ENCODE peak calls at places on chromosomes 2 and 18, in four cellular contexts. One of them, this sample, is unnamed.
A peak's percentile ranks its signal among the peaks of the same experiment; 100 is the strongest.

GRCh38 chr2:39411186-39411944 is 25.7 kb downstream of the MAP4K3 start:
- DNase-seq in heart right ventricle: no peak
- DNase-seq in PC-9: no peak
- DNase-seq in lower lobe of right lung: no peak
- DNase-seq in this sample: no peak

GRCh38 chr2:52117299-52117698 is 1085.4 kb upstream of the NRXN1 start:
- DNase-seq in heart right ventricle: no peak
- DNase-seq in PC-9: no peak
- DNase-seq in lower lobe of right lung: no peak
- DNase-seq in this sample: no peak

GRCh38 chr2:29307522-29307921 is 192.3 kb downstream of the CLIP4 start:
- DNase-seq in heart right ventricle: no peak
- DNase-seq in PC-9: no peak
- DNase-seq in lower lobe of right lung: no peak
- DNase-seq in this sample: no peak

GRCh38 chr2:179446475-179447141 is 182.0 kb upstream of the SESTD1 start:
- DNase-seq in heart right ventricle: no peak
- DNase-seq in PC-9: no peak
- DNase-seq in lower lobe of right lung: no peak
- DNase-seq in this sample: no peak

GRCh38 chr2:219736196-219736595 is 108.8 kb downstream of the SLC4A3 start:
- DNase-seq in heart right ventricle: no peak
- DNase-seq in PC-9: peak; percentile 31
- DNase-seq in lower lobe of right lung: no peak
- DNase-seq in this sample: peak; percentile 16

GRCh38 chr2:53970095-53970897 is 497 bp downstream of the PSME4 start:
- DNase-seq in heart right ventricle: peak; percentile 20
- DNase-seq in PC-9: peak; percentile 43
- DNase-seq in lower lobe of right lung: peak; percentile 65
- DNase-seq in this sample: peak; percentile 83

GRCh38 chr18:64110692-64111480 is 38.0 kb downstream of the LINC00305 start:
- DNase-seq in heart right ventricle: no peak
- DNase-seq in PC-9: no peak
- DNase-seq in lower lobe of right lung: no peak
- DNase-seq in this sample: no peak

GRCh38 chr2:143768991-143769390 is 639.8 kb downstream of the ARHGAP15 start:
- DNase-seq in heart right ventricle: no peak
- DNase-seq in PC-9: no peak
- DNase-seq in lower lobe of right lung: no peak
- DNase-seq in this sample: no peak

GRCh38 chr2:96831679-96832078 is 12.1 kb downstream of the ANKRD23 start:
- DNase-seq in heart right ventricle: no peak
- DNase-seq in PC-9: peak; percentile 27
- DNase-seq in lower lobe of right lung: no peak
- DNase-seq in this sample: peak; percentile 88

GRCh38 chr2:171515672-171516298 is 6.5 kb upstream of the CYBRD1 start:
- DNase-seq in heart right ventricle: no peak
- DNase-seq in PC-9: peak; percentile 50
- DNase-seq in lower lobe of right lung: no peak
- DNase-seq in this sample: no peak

GRCh38 chr18:65761636-65762310 is 11.0 kb downstream of the CDH7 start:
- DNase-seq in heart right ventricle: no peak
- DNase-seq in PC-9: no peak
- DNase-seq in lower lobe of right lung: no peak
- DNase-seq in this sample: no peak

GRCh38 chr2:96342085-96342484 is 6.5 kb downstream of the NCAPH start:
- DNase-seq in heart right ventricle: no peak
- DNase-seq in PC-9: peak; percentile 16
- DNase-seq in lower lobe of right lung: no peak
- DNase-seq in this sample: no peak

GRCh38 chr2:140659293-140659692 is 1471.5 kb downstream of the LRP1B start:
- DNase-seq in heart right ventricle: no peak
- DNase-seq in PC-9: no peak
- DNase-seq in lower lobe of right lung: no peak
- DNase-seq in this sample: no peak

GRCh38 chr2:32732912-32733472 is 105.1 kb downstream of the TTC27 start:
- DNase-seq in heart right ventricle: no peak
- DNase-seq in PC-9: no peak
- DNase-seq in lower lobe of right lung: no peak
- DNase-seq in this sample: no peak

GRCh38 chr18:79941473-79942119 is 9.9 kb downstream of the SLC66A2 start:
- DNase-seq in heart right ventricle: no peak
- DNase-seq in PC-9: no peak
- DNase-seq in lower lobe of right lung: peak; percentile 42
- DNase-seq in this sample: no peak

GRCh38 chr2:102438578-102438977 is 15.6 kb downstream of the IL18RAP start:
- DNase-seq in heart right ventricle: no peak
- DNase-seq in PC-9: no peak
- DNase-seq in lower lobe of right lung: no peak
- DNase-seq in this sample: no peak

GRCh38 chr18:49024808-49025361 is 74.1 kb upstream of the SMAD7 start:
- DNase-seq in heart right ventricle: no peak
- DNase-seq in PC-9: no peak
- DNase-seq in lower lobe of right lung: no peak
- DNase-seq in this sample: no peak

GRCh38 chr2:199704358-199705238 is 146.4 kb downstream of the FTCDNL1 start:
- DNase-seq in heart right ventricle: no peak
- DNase-seq in PC-9: peak; percentile 37
- DNase-seq in lower lobe of right lung: no peak
- DNase-seq in this sample: peak; percentile 30

GRCh38 chr2:225764346-225764745 is 364.8 kb downstream of the NYAP2 start:
- DNase-seq in heart right ventricle: no peak
- DNase-seq in PC-9: no peak
- DNase-seq in lower lobe of right lung: no peak
- DNase-seq in this sample: no peak

GRCh38 chr18:23738151-23738550 is 48.9 kb downstream of the LAMA3 start:
- DNase-seq in heart right ventricle: no peak
- DNase-seq in PC-9: no peak
- DNase-seq in lower lobe of right lung: no peak
- DNase-seq in this sample: no peak

GRCh38 chr2:121408641-121409040 is 122.0 kb upstream of the RNU4ATAC start:
- DNase-seq in heart right ventricle: no peak
- DNase-seq in PC-9: no peak
- DNase-seq in lower lobe of right lung: no peak
- DNase-seq in this sample: no peak

GRCh38 chr18:4599312-4599711 is 144.2 kb upstream of the DLGAP1 start:
- DNase-seq in heart right ventricle: no peak
- DNase-seq in PC-9: no peak
- DNase-seq in lower lobe of right lung: no peak
- DNase-seq in this sample: no peak

GRCh38 chr2:66772618-66773017 is 337.7 kb downstream of the MEIS1 start:
- DNase-seq in heart right ventricle: no peak
- DNase-seq in PC-9: no peak
- DNase-seq in lower lobe of right lung: no peak
- DNase-seq in this sample: no peak

GRCh38 chr2:65969161-65969560 is 465.8 kb upstream of the MEIS1 start:
- DNase-seq in heart right ventricle: no peak
- DNase-seq in PC-9: no peak
- DNase-seq in lower lobe of right lung: no peak
- DNase-seq in this sample: peak; percentile 19

GRCh38 chr2:137380610-137381009 is 583.7 kb upstream of the HNMT start:
- DNase-seq in heart right ventricle: no peak
- DNase-seq in PC-9: no peak
- DNase-seq in lower lobe of right lung: no peak
- DNase-seq in this sample: no peak

GRCh38 chr18:75176849-75177248 is 32.1 kb downstream of the PTGR3 start:
- DNase-seq in heart right ventricle: no peak
- DNase-seq in PC-9: no peak
- DNase-seq in lower lobe of right lung: no peak
- DNase-seq in this sample: no peak

DNA sequence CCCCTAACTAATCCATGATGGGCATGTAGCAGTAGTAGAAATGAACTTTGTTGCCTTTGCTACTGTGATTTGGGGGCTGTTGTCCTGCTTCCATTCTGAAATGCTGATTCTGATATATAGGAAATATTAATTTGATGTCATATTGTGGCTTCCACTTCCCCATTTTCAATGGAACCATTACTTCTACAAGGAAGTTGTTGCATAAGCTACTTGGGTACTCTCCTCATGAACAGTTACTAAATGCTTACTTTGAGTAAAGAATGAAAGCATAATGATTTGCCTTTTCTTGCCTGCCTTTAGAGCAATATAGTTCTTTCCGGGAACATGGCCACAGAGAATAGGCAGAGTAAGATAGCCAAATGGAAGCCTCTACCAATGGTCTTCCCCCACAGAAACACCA is 192.9 kb upstream of the ZNF521 start:
- DNase-seq in heart right ventricle: no peak
- DNase-seq in PC-9: no peak
- DNase-seq in lower lobe of right lung: no peak
- DNase-seq in this sample: no peak
- H3K4me1 ChIP-seq in heart right ventricle: no peaks in the 10 kb centered on the region
- H3K4me1 ChIP-seq in PC-9: no peaks in the 10 kb centered on the region
- H3K4me1 ChIP-seq in lower lobe of right lung: no peaks in the 10 kb centered on the region
- H3K4me1 ChIP-seq in this sample: no peaks in the 10 kb centered on the region

GRCh38 chr18:54960197-54960596 is 936 bp upstream of the CCDC68 start:
- DNase-seq in heart right ventricle: no peak
- DNase-seq in PC-9: no peak
- DNase-seq in lower lobe of right lung: no peak
- DNase-seq in this sample: no peak

GRCh38 chr18:54957295-54957694 is 2.0 kb downstream of the CCDC68 start:
- DNase-seq in heart right ventricle: no peak
- DNase-seq in PC-9: no peak
- DNase-seq in lower lobe of right lung: no peak
- DNase-seq in this sample: no peak

GRCh38 chr18:54956506-54956905 is 2.8 kb downstream of the CCDC68 start:
- DNase-seq in heart right ventricle: no peak
- DNase-seq in PC-9: no peak
- DNase-seq in lower lobe of right lung: no peak
- DNase-seq in this sample: no peak

GRCh38 chr18:54958711-54959625 is at the start of gene CCDC68:
- DNase-seq in heart right ventricle: peak; percentile 67
- DNase-seq in PC-9: peak; percentile 64
- DNase-seq in lower lobe of right lung: peak; percentile 81
- DNase-seq in this sample: peak; percentile 88

GRCh38 chr18:54957987-54958386 is 1.3 kb downstream of the CCDC68 start:
- DNase-seq in heart right ventricle: no peak
- DNase-seq in PC-9: no peak
- DNase-seq in lower lobe of right lung: no peak
- DNase-seq in this sample: no peak
- TF ChIP-seq CTCF in heart right ventricle: no peak
- TF ChIP-seq CTCF in PC-9: no peak
- TF ChIP-seq CTCF in lower lobe of right lung: no peak
- TF ChIP-seq CTCF in this sample: no peak

GRCh38 chr2:241774419-241775222 is 2.0 kb upstream of the GAL3ST2 start:
- DNase-seq in heart right ventricle: no peak
- DNase-seq in PC-9: peak; percentile 91
- DNase-seq in lower lobe of right lung: no peak
- DNase-seq in this sample: no peak
- H3K27me3 ChIP-seq in heart right ventricle: peaks cover 45% of the 10 kb centered on the region
- H3K27me3 ChIP-seq in PC-9: no peaks in the 10 kb centered on the region
- H3K27me3 ChIP-seq in lower lobe of right lung: peaks cover 41% of the 10 kb centered on the region
- H3K27me3 ChIP-seq in this sample: no peaks in the 10 kb centered on the region

DNA sequence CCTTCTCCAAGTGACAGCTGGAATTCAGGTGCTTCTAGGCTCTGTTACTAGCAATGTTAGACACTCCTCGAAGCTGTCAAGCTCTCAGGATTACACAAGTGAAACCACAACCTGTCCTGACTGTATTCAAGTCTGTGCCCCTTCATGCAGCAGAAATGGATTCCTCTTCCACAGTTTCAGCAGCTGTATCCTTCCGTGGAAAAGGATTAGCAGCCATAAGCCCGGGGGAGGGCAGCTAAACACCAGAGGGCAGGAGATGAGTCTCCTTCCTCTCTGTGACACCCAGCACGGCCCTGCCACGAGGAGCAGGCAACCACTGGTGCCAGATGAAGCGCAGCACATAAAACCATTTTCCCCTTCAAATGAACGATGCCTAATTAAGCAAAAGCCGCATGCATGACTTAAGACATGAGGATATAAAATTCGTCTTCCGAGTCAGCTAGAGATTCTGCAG is 1.2 kb downstream of the ST3GAL5 start:
- DNase-seq in heart right ventricle: peak; percentile 62
- DNase-seq in PC-9: peak; percentile 9
- DNase-seq in lower lobe of right lung: peak; percentile 65
- DNase-seq in this sample: peak; percentile 33
- H3K4me1 ChIP-seq in heart right ventricle: peaks cover 12% of the 10 kb centered on the region
- H3K4me1 ChIP-seq in PC-9: peaks cover 40% of the 10 kb centered on the region
- H3K4me1 ChIP-seq in lower lobe of right lung: peaks cover 66% of the 10 kb centered on the region
- H3K4me1 ChIP-seq in this sample: peaks cover 4% of the 10 kb centered on the region

DNA sequence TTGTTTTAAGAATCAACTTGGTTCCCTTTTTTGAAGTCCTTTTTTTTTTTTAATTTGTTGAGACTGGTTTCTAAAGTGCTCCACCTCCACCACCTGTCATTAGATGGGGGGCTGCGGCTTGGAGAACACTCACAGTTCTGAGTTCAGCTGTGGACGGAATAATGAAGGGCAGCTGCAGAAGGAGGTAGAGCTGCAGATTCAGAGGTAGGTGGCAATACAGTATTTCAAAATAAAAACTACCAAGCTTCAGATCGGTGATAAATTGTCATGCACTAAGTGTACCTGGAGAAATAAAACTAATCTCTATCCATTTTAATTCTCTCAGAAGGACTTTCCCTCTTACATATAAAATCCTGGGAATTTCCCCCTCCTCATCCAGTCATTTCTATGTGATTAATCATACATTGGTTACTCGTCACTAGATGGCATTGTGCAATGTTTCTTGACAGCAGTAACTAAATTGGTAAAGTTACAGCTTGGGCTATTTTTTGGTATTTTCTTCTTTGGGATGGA is 81.1 kb upstream of the SLC39A10 start:
- DNase-seq in heart right ventricle: no peak
- DNase-seq in PC-9: no peak
- DNase-seq in lower lobe of right lung: no peak
- DNase-seq in this sample: no peak
- TF ChIP-seq CTCF in heart right ventricle: peak; percentile 23
- TF ChIP-seq CTCF in PC-9: no peak
- TF ChIP-seq CTCF in lower lobe of right lung: no peak
- TF ChIP-seq CTCF in this sample: no peak

DNA sequence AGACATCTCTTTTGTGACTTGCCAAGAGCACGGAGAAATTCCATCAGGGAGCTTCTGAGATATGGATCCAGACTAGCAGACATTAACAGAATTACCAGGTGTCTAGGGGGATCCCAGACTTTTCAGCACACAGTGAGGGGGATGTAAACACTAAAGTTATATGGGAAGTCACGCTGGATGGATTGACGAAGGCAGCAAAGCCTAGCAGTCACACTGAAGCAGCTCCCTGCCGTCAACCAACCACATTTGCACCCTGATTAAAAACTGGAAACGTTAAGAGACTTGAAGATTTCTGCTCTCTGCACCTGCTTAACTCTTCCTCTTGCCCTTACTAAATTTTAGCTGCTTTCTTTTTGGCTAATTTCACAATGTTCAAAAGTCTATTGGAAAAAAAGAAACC is 62.5 kb upstream of the BCL2L11 start:
- DNase-seq in heart right ventricle: no peak
- DNase-seq in PC-9: no peak
- DNase-seq in lower lobe of right lung: no peak
- DNase-seq in this sample: no peak
- H3K27me3 ChIP-seq in heart right ventricle: peaks cover 5% of the 10 kb centered on the region
- H3K27me3 ChIP-seq in PC-9: no peaks in the 10 kb centered on the region
- H3K27me3 ChIP-seq in lower lobe of right lung: no peaks in the 10 kb centered on the region
- H3K27me3 ChIP-seq in this sample: no peaks in the 10 kb centered on the region